ENCODE peak calls at places on chromosomes 2 and 18, in ten cellular contexts. N is K562; Z is left ventricle myocardium inferior; Y is stimulated activated CD8-positive, alpha-beta memory T cell treated with anti-CD3 and anti-CD28 coated beads, Interleukin-15, amount 100 ng/mL, for 4 hours; L is neural crest cell; G is heart right ventricle; Q is endothelial cell; E is T-helper 9 cell; X is spleen; H is cardiac muscle cell. S is an unnamed sample.

GRCh38 chr2:2041256-2041824 is 289.7 kb downstream of the MYT1L start:
- DNase-seq in N (no peak), Z (no peak), Y (no peak), L (no peak), G (no peak), Q (no peak), E (no peak), X (no peak), H (no peak), S (no peak)

GRCh38 chr2:127596311-127597045 is 49.5 kb upstream of the GPR17 start:
- DNase-seq in N (no peak), Z (no peak), Y (no peak), L (no peak), G (no peak), Q (no peak), E (no peak), X (peak; percentile 44), H (no peak), S (peak; percentile 27)

GRCh38 chr2:46615555-46616487 is 136.5 kb downstream of the TMEM247 start:
- DNase-seq in N (no peak), Z (no peak), Y (no peak), L (no peak), G (no peak), Q (peak; percentile 14), E (peak; percentile 3), X (peak; percentile 77), H (peak; percentile 15), S (no peak)

GRCh38 chr2:203743441-203743932 is 37.0 kb downstream of the CD28 start:
- DNase-seq in N (no peak), Z (no peak), Y (no peak), L (no peak), G (no peak), Q (no peak), E (no peak), X (no peak), H (peak; percentile 57), S (no peak)

GRCh38 chr2:47519604-47520301 is 116.8 kb downstream of the MSH2 start:
- DNase-seq in N (no peak), Z (no peak), Y (no peak), L (no peak), G (no peak), Q (no peak), E (no peak), X (no peak), H (no peak), S (no peak)

GRCh38 chr18:474416-474815 is 26.1 kb downstream of the COLEC12 start:
- DNase-seq in N (no peak), Z (no peak), Y (no peak), L (no peak), G (no peak), Q (no peak), E (no peak), X (no peak), H (peak; percentile 58), S (no peak)

GRCh38 chr2:70201225-70201768 is 10.5 kb upstream of the C2orf42 start:
- DNase-seq in N (no peak), Z (no peak), Y (no peak), L (no peak), G (no peak), Q (no peak), E (no peak), X (no peak), H (no peak), S (no peak)

GRCh38 chr18:36412778-36413177 is 115.3 kb downstream of the FHOD3 start:
- DNase-seq in N (no peak), Z (no peak), Y (no peak), L (no peak), G (no peak), Q (peak; percentile 42), E (no peak), X (no peak), H (peak; percentile 40), S (no peak)

GRCh38 chr2:176110975-176111663 is 4.0 kb downstream of the HOXD11 start:
- DNase-seq in N (peak; percentile 74), Z (no peak), Y (no peak), L (peak; percentile 69), G (no peak), Q (peak; percentile 83), E (no peak), X (no peak), H (peak; percentile 57), S (no peak)

GRCh38 chr2:101617188-101617587 is 80.3 kb upstream of the MAP4K4 start:
- DNase-seq in N (no peak), Z (no peak), Y (no peak), L (no peak), G (no peak), Q (no peak), E (no peak), X (no peak), H (peak; percentile 65), S (no peak)

GRCh38 chr2:54052825-54053718 is 62.3 kb upstream of the ACYP2 start:
- DNase-seq in N (no peak), Z (no peak), Y (no peak), L (no peak), G (no peak), Q (no peak), E (no peak), X (no peak), H (no peak), S (no peak)

GRCh38 chr18:36697905-36698304 is 130.9 kb downstream of the TPGS2 start:
- DNase-seq in N (no peak), Z (no peak), Y (no peak), L (no peak), G (no peak), Q (no peak), E (no peak), X (no peak), H (peak; percentile 76), S (no peak)

GRCh38 chr2:38037325-38037724 is 38.6 kb downstream of the CYP1B1 start:
- DNase-seq in N (no peak), Z (no peak), Y (no peak), L (no peak), G (no peak), Q (no peak), E (no peak), X (no peak), H (peak; percentile 46), S (no peak)

GRCh38 chr2:149931486-149931885 is 343.9 kb upstream of the MMADHC start:
- DNase-seq in N (no peak), Z (no peak), Y (no peak), L (no peak), G (no peak), Q (no peak), E (no peak), X (no peak), H (no peak), S (no peak)

GRCh38 chr2:182404102-182404501 is 22.7 kb downstream of the PDE1A start:
- DNase-seq in N (no peak), Z (no peak), Y (no peak), L (no peak), G (no peak), Q (no peak), E (no peak), X (no peak), H (peak; percentile 73), S (no peak)

GRCh38 chr2:207136872-207137271 is 28.9 kb downstream of the KLF7 start:
- DNase-seq in N (no peak), Z (no peak), Y (no peak), L (no peak), G (no peak), Q (no peak), E (no peak), X (no peak), H (no peak), S (no peak)

GRCh38 chr18:25235648-25236047 is 116.3 kb downstream of the ZNF521 start:
- DNase-seq in N (no peak), Z (no peak), Y (no peak), L (no peak), G (no peak), Q (no peak), E (no peak), X (no peak), H (no peak), S (no peak)

GRCh38 chr18:44945847-44946490 is 265.3 kb downstream of the SETBP1 start:
- DNase-seq in N (no peak), Z (no peak), Y (no peak), L (peak; percentile 12), G (no peak), Q (no peak), E (no peak), X (no peak), H (no peak), S (no peak)

GRCh38 chr2:100959225-100959880 is 42.7 kb upstream of the RPL31 start:
- DNase-seq in N (no peak), Z (no peak), Y (no peak), L (no peak), G (no peak), Q (no peak), E (no peak), X (no peak), H (peak; percentile 39), S (no peak)

GRCh38 chr2:134367915-134368911 is 114.3 kb downstream of the MGAT5 start:
- DNase-seq in N (no peak), Z (no peak), Y (no peak), L (no peak), G (no peak), Q (no peak), E (no peak), X (no peak), H (peak; percentile 33), S (no peak)

GRCh38 chr18:58216071-58216471 is 172.0 kb downstream of the NEDD4L start:
- DNase-seq in N (no peak), Z (no peak), Y (no peak), L (no peak), G (no peak), Q (no peak), E (no peak), X (no peak), H (peak; percentile 53), S (no peak)

GRCh38 chr2:234444888-234445287 is 52.0 kb downstream of the ARL4C start:
- DNase-seq in N (no peak), Z (peak; percentile 24), Y (peak; percentile 46), L (no peak), G (peak; percentile 27), Q (no peak), E (peak; percentile 35), X (peak; percentile 91), H (peak; percentile 70), S (no peak)

GRCh38 chr18:30970201-30970816 is 72.2 kb downstream of the DSC3 start:
- DNase-seq in N (no peak), Z (no peak), Y (no peak), L (peak; percentile 12), G (peak; percentile 6), Q (peak; percentile 9), E (no peak), X (no peak), H (peak; percentile 54), S (no peak)

GRCh38 chr2:193935114-193935513 is 1721.9 kb upstream of the SLC39A10 start:
- DNase-seq in N (no peak), Z (no peak), Y (no peak), L (no peak), G (no peak), Q (no peak), E (no peak), X (no peak), H (no peak), S (no peak)

GRCh38 chr2:168179592-168179991 is 67.8 kb downstream of the STK39 start:
- DNase-seq in N (no peak), Z (no peak), Y (no peak), L (no peak), G (no peak), Q (no peak), E (no peak), X (no peak), H (no peak), S (no peak)

GRCh38 chr2:18178736-18179349 is 300.4 kb downstream of the KCNS3 start:
- DNase-seq in N (peak; percentile 55), Z (no peak), Y (no peak), L (peak; percentile 42), G (peak; percentile 9), Q (peak; percentile 68), E (no peak), X (no peak), H (peak; percentile 71), S (no peak)

GRCh38 chr18:10015288-10015701 is 101.5 kb downstream of the VAPA start:
- DNase-seq in N (no peak), Z (no peak), Y (no peak), L (no peak), G (no peak), Q (no peak), E (no peak), X (no peak), H (peak; percentile 66), S (no peak)

S was measured in cardiac septum.